ENCODE peak calls at places on chromosomes 3 and 15, in six cellular contexts. One of them, this sample, is unnamed.
A peak's percentile ranks its signal among the peaks of the same experiment; 100 is the strongest.

GRCh38 chr15:33200444-33200843 is 5.9 kb upstream of the FMN1 start:
- DNase-seq in bronchial epithelial cell: no peak
- DNase-seq in fibroblast of lung: no peak
- DNase-seq in HFF-Myc: no peak
- DNase-seq in foreskin melanocyte: no peak
- DNase-seq in hypothalamus: no peak
- DNase-seq in this sample: no peak

GRCh38 chr3:195876297-195877031 is 31.9 kb downstream of the TNK2 start:
- DNase-seq in bronchial epithelial cell: no peak
- DNase-seq in fibroblast of lung: no peak
- DNase-seq in HFF-Myc: no peak
- DNase-seq in foreskin melanocyte: no peak
- DNase-seq in hypothalamus: no peak
- DNase-seq in this sample: no peak

GRCh38 chr3:154310840-154311239 is 13.4 kb downstream of the DHX36 start:
- DNase-seq in bronchial epithelial cell: no peak
- DNase-seq in fibroblast of lung: peak; percentile 49
- DNase-seq in HFF-Myc: no peak
- DNase-seq in foreskin melanocyte: no peak
- DNase-seq in hypothalamus: no peak
- DNase-seq in this sample: no peak

GRCh38 chr15:79067434-79067833 is 23.1 kb downstream of the RASGRF1 start:
- DNase-seq in bronchial epithelial cell: no peak
- DNase-seq in fibroblast of lung: no peak
- DNase-seq in HFF-Myc: no peak
- DNase-seq in foreskin melanocyte: no peak
- DNase-seq in hypothalamus: no peak
- DNase-seq in this sample: no peak

GRCh38 chr3:165815682-165816081 is 21.5 kb downstream of the BCHE start:
- DNase-seq in bronchial epithelial cell: no peak
- DNase-seq in fibroblast of lung: no peak
- DNase-seq in HFF-Myc: no peak
- DNase-seq in foreskin melanocyte: no peak
- DNase-seq in hypothalamus: no peak
- DNase-seq in this sample: no peak

GRCh38 chr3:140972833-140973232 is 31.2 kb downstream of the SLC25A36 start:
- DNase-seq in bronchial epithelial cell: peak; percentile 27
- DNase-seq in fibroblast of lung: peak; percentile 48
- DNase-seq in HFF-Myc: no peak
- DNase-seq in foreskin melanocyte: no peak
- DNase-seq in hypothalamus: no peak
- DNase-seq in this sample: no peak

GRCh38 chr3:184710870-184711365 is 946 bp downstream of the MAGEF1 start:
- DNase-seq in bronchial epithelial cell: no peak
- DNase-seq in fibroblast of lung: peak; percentile 21
- DNase-seq in HFF-Myc: no peak
- DNase-seq in foreskin melanocyte: no peak
- DNase-seq in hypothalamus: no peak
- DNase-seq in this sample: no peak

GRCh38 chr3:98326945-98327344 is 26.7 kb upstream of the OR5K4 start:
- DNase-seq in bronchial epithelial cell: no peak
- DNase-seq in fibroblast of lung: no peak
- DNase-seq in HFF-Myc: no peak
- DNase-seq in foreskin melanocyte: no peak
- DNase-seq in hypothalamus: no peak
- DNase-seq in this sample: no peak

GRCh38 chr15:55823191-55823670 is 80.3 kb upstream of the PRTG start:
- DNase-seq in bronchial epithelial cell: peak; percentile 12
- DNase-seq in fibroblast of lung: peak; percentile 94
- DNase-seq in HFF-Myc: no peak
- DNase-seq in foreskin melanocyte: peak; percentile 56
- DNase-seq in hypothalamus: no peak
- DNase-seq in this sample: peak; percentile 46

GRCh38 chr3:44125241-44125640 is 116.4 kb upstream of the TOPAZ1 start:
- DNase-seq in bronchial epithelial cell: no peak
- DNase-seq in fibroblast of lung: peak; percentile 11
- DNase-seq in HFF-Myc: peak; percentile 4
- DNase-seq in foreskin melanocyte: no peak
- DNase-seq in hypothalamus: no peak
- DNase-seq in this sample: no peak

GRCh38 chr3:113097821-113098516 is 107.2 kb downstream of the GTPBP8 start:
- DNase-seq in bronchial epithelial cell: peak; percentile 75
- DNase-seq in fibroblast of lung: peak; percentile 42
- DNase-seq in HFF-Myc: peak; percentile 66
- DNase-seq in foreskin melanocyte: no peak
- DNase-seq in hypothalamus: no peak
- DNase-seq in this sample: peak; percentile 62

GRCh38 chr3:156388469-156389150 is 166.3 kb downstream of the SSR3 start:
- DNase-seq in bronchial epithelial cell: no peak
- DNase-seq in fibroblast of lung: peak; percentile 78
- DNase-seq in HFF-Myc: peak; percentile 100
- DNase-seq in foreskin melanocyte: peak; percentile 25
- DNase-seq in hypothalamus: no peak
- DNase-seq in this sample: peak; percentile 99

GRCh38 chr3:40404591-40405198 is 17.7 kb downstream of the ENTPD3 start:
- DNase-seq in bronchial epithelial cell: no peak
- DNase-seq in fibroblast of lung: no peak
- DNase-seq in HFF-Myc: no peak
- DNase-seq in foreskin melanocyte: no peak
- DNase-seq in hypothalamus: no peak
- DNase-seq in this sample: no peak

GRCh38 chr15:42018306-42019224 is 2.3 kb downstream of the PLA2G4E start:
- DNase-seq in bronchial epithelial cell: no peak
- DNase-seq in fibroblast of lung: no peak
- DNase-seq in HFF-Myc: no peak
- DNase-seq in foreskin melanocyte: no peak
- DNase-seq in hypothalamus: no peak
- DNase-seq in this sample: no peak

GRCh38 chr15:55791576-55792400 is 48.8 kb upstream of the PRTG start:
- DNase-seq in bronchial epithelial cell: peak; percentile 78
- DNase-seq in fibroblast of lung: peak; percentile 86
- DNase-seq in HFF-Myc: no peak
- DNase-seq in foreskin melanocyte: no peak
- DNase-seq in hypothalamus: no peak
- DNase-seq in this sample: no peak

GRCh38 chr15:37585966-37586656 is 348.3 kb upstream of the TMCO5A start:
- DNase-seq in bronchial epithelial cell: peak; percentile 26
- DNase-seq in fibroblast of lung: peak; percentile 79
- DNase-seq in HFF-Myc: peak; percentile 32
- DNase-seq in foreskin melanocyte: no peak
- DNase-seq in hypothalamus: no peak
- DNase-seq in this sample: peak; percentile 37

This sample was measured in BJ.